ENCODE peak calls at places on chromosomes 11 and 22, in five cellular contexts. G is cardiac muscle cell; W is K562; I is neuronal stem cell; T is CD8-positive, alpha-beta T cell. M is an unnamed sample. For H3K4me1 and H3K27me3, the result is how much of the 10 kb centered on the place peaks cover.

GRCh38 chr22:40487663-40488249 is 117.4 kb downstream of the SGSM3 start:
- DNase-seq in G (no peak), W (peak), I (no peak), T (no peak), M (no peak)

GRCh38 chr11:74966651-74967050 is 17.6 kb downstream of the SPCS2 start:
- DNase-seq in G (no peak), W (no peak), I (no peak), T (no peak), M (no peak)

GRCh38 chr11:79209540-79210266 is 231.1 kb downstream of the TENM4 start:
- DNase-seq in G (no peak), W (no peak), I (no peak), T (no peak), M (no peak)

GRCh38 chr11:1779806-1780699 is 16.3 kb upstream of the CTSD start:
- DNase-seq in G (no peak), W (no peak), I (no peak), T (no peak), M (no peak)

GRCh38 chr11:69463181-69463891 is 18.1 kb upstream of the LINC01488 start:
- DNase-seq in G (no peak), W (no peak), I (no peak), T (no peak), M (peak)

GRCh38 chr11:34188181-34188580 is 82.8 kb downstream of the NAT10 start:
- DNase-seq in G (peak), W (no peak), I (no peak), T (no peak), M (no peak)

GRCh38 chr11:17391493-17392355 is 3.3 kb upstream of the KCNJ11 start:
- DNase-seq in G (no peak), W (no peak), I (no peak), T (no peak), M (no peak)

GRCh38 chr11:123304828-123305530 is 109.9 kb upstream of the CLMP start:
- DNase-seq in G (no peak), W (no peak), I (no peak), T (no peak), M (no peak)

GRCh38 chr22:37377927-37378326 is 49.4 kb downstream of the ELFN2 start:
- DNase-seq in G (no peak), W (no peak), I (no peak), T (no peak), M (no peak)

GRCh38 chr22:20807315-20807752 is 33.4 kb downstream of the SERPIND1 start:
- DNase-seq in G (no peak), W (peak), I (no peak), T (no peak), M (peak)

GRCh38 chr22:46051646-46052045 is 74.7 kb upstream of the WNT7B start:
- DNase-seq in G (no peak), W (no peak), I (no peak), T (no peak), M (no peak)
- H3K4me1 ChIP-seq in G (under half), W (under half), I (under half), T (under half), M (under half)

DNA sequence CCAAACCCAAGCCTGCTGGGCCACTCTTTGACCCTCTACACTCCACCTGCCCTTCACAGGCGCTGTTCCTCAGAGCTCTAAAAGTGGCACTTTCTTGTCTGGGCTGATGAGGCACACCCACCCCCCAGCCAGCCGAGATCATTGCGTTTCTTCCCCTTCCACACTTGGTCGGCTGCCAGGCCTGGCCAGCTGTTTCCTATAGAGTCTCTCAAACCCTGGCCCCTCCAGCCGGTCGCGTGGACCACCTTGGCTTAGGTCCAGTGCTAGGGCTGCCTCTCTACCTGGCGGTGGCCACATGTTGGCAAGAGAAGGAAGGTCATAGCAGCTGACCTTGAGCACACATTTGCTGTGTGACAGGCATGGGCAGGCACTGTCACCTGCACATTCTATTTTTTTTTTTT is 60.6 kb downstream of the PPP6R2 start:
- DNase-seq in G (no peak), W (no peak), I (no peak), T (no peak), M (no peak)
- H3K27me3 ChIP-seq in G (under half), W (under half), I (under half), T (under half), M (under half)

DNA sequence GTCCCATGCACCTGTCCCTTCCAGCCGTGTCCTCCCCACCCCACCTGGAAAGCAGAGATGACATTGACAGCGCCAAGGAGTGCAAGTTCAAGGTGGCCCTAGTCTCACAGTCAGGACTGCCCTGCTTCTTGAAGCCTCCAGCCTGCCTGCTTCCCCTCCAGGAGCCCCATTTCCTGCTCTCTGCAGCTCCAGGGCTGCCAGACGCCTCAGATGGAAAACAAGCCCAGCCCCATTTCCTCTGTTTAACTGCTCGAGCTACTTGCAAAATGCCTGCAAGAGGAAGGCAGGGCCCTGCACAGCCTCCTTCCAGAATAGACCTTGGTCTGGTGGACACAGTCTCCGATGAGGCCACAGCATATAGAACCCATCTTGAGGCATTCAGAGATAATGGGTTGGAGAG is 5.0 kb upstream of the DGKZ start:
- DNase-seq in G (no peak), W (no peak), I (no peak), T (no peak), M (no peak)
- H3K4me3 ChIP-seq in G (no peak), W (no peak), I (no peak), T (no peak), M (no peak)

GRCh38 chr22:36358533-36359171 is 29.1 kb downstream of the MYH9 start:
- DNase-seq in G (no peak), W (no peak), I (no peak), T (no peak), M (no peak)
- H3K4me1 ChIP-seq in G (under half), W (under half), I (under half), T (half or more), M (half or more)

GRCh38 chr11:8019671-8020597 is 32.8 kb downstream of the EIF3F start:
- DNase-seq in G (peak), W (no peak), I (no peak), T (no peak), M (no peak)

GRCh38 chr11:8016396-8016949 is 29.3 kb downstream of the EIF3F start:
- DNase-seq in G (no peak), W (no peak), I (no peak), T (no peak), M (no peak)

GRCh38 chr11:8018742-8019631 is 31.9 kb downstream of the EIF3F start:
- DNase-seq in G (peak), W (no peak), I (peak), T (peak), M (no peak)

GRCh38 chr11:8017071-8017470 is 29.9 kb downstream of the EIF3F start:
- DNase-seq in G (no peak), W (no peak), I (no peak), T (no peak), M (no peak)

GRCh38 chr11:8017894-8018741 is 31.0 kb downstream of the EIF3F start:
- DNase-seq in G (no peak), W (no peak), I (no peak), T (no peak), M (no peak)
- H3K27me3 ChIP-seq in G (half or more), W (under half), I (under half), T (under half), M (under half)

GRCh38 chr11:65606876-65607613 is 7.0 kb downstream of the MAP3K11 start:
- DNase-seq in G (peak), W (peak), I (peak), T (no peak), M (peak)
- H3K4me3 ChIP-seq in G (peak), W (no peak), I (no peak), T (no peak), M (peak)

DNA sequence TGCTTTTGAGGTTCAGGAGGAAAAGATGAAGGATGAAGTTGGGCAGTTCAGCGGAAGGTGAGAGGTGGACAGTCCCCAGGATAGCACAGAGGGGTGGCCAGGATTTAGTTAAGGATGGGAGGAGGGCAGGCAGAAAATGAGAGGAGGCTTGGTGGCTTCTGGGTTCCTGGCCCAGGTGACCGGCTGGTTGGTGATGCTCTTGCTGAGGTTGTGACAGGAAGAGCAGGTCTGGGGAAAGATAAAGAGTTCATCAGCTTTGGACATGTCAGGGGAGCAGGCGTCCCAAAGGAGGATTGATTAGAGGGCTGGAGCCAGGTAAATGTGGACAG is 27.6 kb upstream of the P2RY2 start:
- DNase-seq in G (no peak), W (no peak), I (no peak), T (no peak), M (no peak)
- H3K4me1 ChIP-seq in G (under half), W (under half), I (under half), T (under half), M (half or more)

M was measured in Caco-2.